ENCODE peak calls at places on chromosomes 13 and 19, in nine cellular contexts. R is Right ventricle myocardium superior; O is ovary; Y is fibroblast of the conjunctiva; P is effector CD4-positive, alpha-beta T cell; M is T-cell; X is B cell; B is M059J; U is IMR-90. K is an unnamed sample.

GRCh38 chr13:31204592-31204991 is 4.8 kb downstream of the B3GLCT start:
- DNase-seq in R (no peak), O (no peak), Y (no peak), P (no peak), M (no peak), X (no peak), B (peak), U (peak), K (peak)

GRCh38 chr13:103351035-103351828 is 285.0 kb upstream of the SLC10A2 start:
- DNase-seq in R (peak), O (no peak), Y (no peak), P (no peak), M (no peak), X (no peak), B (peak), U (no peak), K (peak)

GRCh38 chr19:39369200-39369599 is 21.7 kb downstream of the PAF1 start:
- DNase-seq in R (no peak), O (no peak), Y (no peak), P (no peak), M (no peak), X (no peak), B (no peak), U (no peak), K (no peak)

GRCh38 chr19:1651061-1651547 is 1.3 kb downstream of the TCF3 start:
- DNase-seq in R (no peak), O (peak), Y (no peak), P (peak), M (peak), X (peak), B (no peak), U (peak), K (no peak)

GRCh38 chr19:34556500-34556899 is 74.9 kb downstream of the WTIP start:
- DNase-seq in R (no peak), O (no peak), Y (peak), P (no peak), M (no peak), X (no peak), B (peak), U (no peak), K (peak)

GRCh38 chr19:51751655-51752054 is at the start of gene FPR1:
- DNase-seq in R (no peak), O (no peak), Y (no peak), P (no peak), M (no peak), X (no peak), B (peak), U (no peak), K (no peak)

GRCh38 chr19:37334179-37335071 is 36.5 kb upstream of the ZNF527 start:
- DNase-seq in R (peak), O (peak), Y (peak), P (peak), M (peak), X (peak), B (peak), U (peak), K (no peak)

GRCh38 chr19:23287620-23288019 is 37.4 kb upstream of the ZNF724 start:
- DNase-seq in R (no peak), O (no peak), Y (no peak), P (no peak), M (no peak), X (no peak), B (no peak), U (no peak), K (no peak)

GRCh38 chr13:31697290-31697689 is 42.0 kb upstream of the RXFP2 start:
- DNase-seq in R (no peak), O (no peak), Y (no peak), P (no peak), M (no peak), X (no peak), B (peak), U (no peak), K (peak)

GRCh38 chr13:99774644-99775043 is 196.9 kb downstream of the ZIC5 start:
- DNase-seq in R (no peak), O (no peak), Y (no peak), P (no peak), M (no peak), X (no peak), B (no peak), U (no peak), K (no peak)

GRCh38 chr13:99417821-99418662 is 83.2 kb upstream of the TM9SF2 start:
- DNase-seq in R (no peak), O (peak), Y (no peak), P (no peak), M (no peak), X (peak), B (no peak), U (no peak), K (no peak)

GRCh38 chr19:41323430-41324125 is 13.6 kb downstream of the CCDC97 start:
- DNase-seq in R (peak), O (peak), Y (peak), P (no peak), M (no peak), X (no peak), B (peak), U (peak), K (peak)

GRCh38 chr19:13154911-13155471 is 4.8 kb downstream of the IER2 start:
- DNase-seq in R (peak), O (peak), Y (no peak), P (peak), M (peak), X (peak), B (no peak), U (peak), K (peak)

GRCh38 chr19:51660975-51661600 is 14.5 kb upstream of the SIGLEC14 start:
- DNase-seq in R (no peak), O (peak), Y (peak), P (peak), M (peak), X (peak), B (peak), U (peak), K (peak)